ENCODE peak calls at places on chromosomes 2 and 18, in nine cellular contexts. One of them, this sample, is unnamed.
A peak's percentile ranks its signal among the peaks of the same experiment; 100 is the strongest.

GRCh38 chr2:226661789-226662545 is 137.7 kb downstream of the IRS1 start:
- DNase-seq in adrenal gland: peak; percentile 33
- DNase-seq in tibial artery: no peak
- DNase-seq in upper lobe of right lung: no peak
- DNase-seq in cardiac fibroblast: peak; percentile 98
- DNase-seq in RWPE1: peak; percentile 85
- DNase-seq in heart right ventricle: peak; percentile 55
- DNase-seq in psoas muscle: peak; percentile 80
- DNase-seq in A549: peak; percentile 86
- DNase-seq in this sample: no peak

GRCh38 chr18:48365965-48366364 is 43.2 kb downstream of the ZBTB7C start:
- DNase-seq in adrenal gland: no peak
- DNase-seq in tibial artery: no peak
- DNase-seq in upper lobe of right lung: no peak
- DNase-seq in cardiac fibroblast: no peak
- DNase-seq in RWPE1: no peak
- DNase-seq in heart right ventricle: no peak
- DNase-seq in psoas muscle: no peak
- DNase-seq in A549: no peak
- DNase-seq in this sample: no peak

GRCh38 chr2:213991454-213992108 is 419.3 kb upstream of the VWC2L start:
- DNase-seq in adrenal gland: no peak
- DNase-seq in tibial artery: no peak
- DNase-seq in upper lobe of right lung: no peak
- DNase-seq in cardiac fibroblast: peak; percentile 13
- DNase-seq in RWPE1: no peak
- DNase-seq in heart right ventricle: no peak
- DNase-seq in psoas muscle: no peak
- DNase-seq in A549: no peak
- DNase-seq in this sample: no peak

GRCh38 chr2:190596998-190597397 is 51.9 kb upstream of the NAB1 start:
- DNase-seq in adrenal gland: no peak
- DNase-seq in tibial artery: no peak
- DNase-seq in upper lobe of right lung: no peak
- DNase-seq in cardiac fibroblast: peak; percentile 77
- DNase-seq in RWPE1: no peak
- DNase-seq in heart right ventricle: peak; percentile 51
- DNase-seq in psoas muscle: peak; percentile 49
- DNase-seq in A549: no peak
- DNase-seq in this sample: no peak

GRCh38 chr2:240482141-240482540 is 46.7 kb downstream of the GPC1 start:
- DNase-seq in adrenal gland: no peak
- DNase-seq in tibial artery: peak; percentile 10
- DNase-seq in upper lobe of right lung: peak; percentile 50
- DNase-seq in cardiac fibroblast: no peak
- DNase-seq in RWPE1: no peak
- DNase-seq in heart right ventricle: no peak
- DNase-seq in psoas muscle: no peak
- DNase-seq in A549: no peak
- DNase-seq in this sample: peak; percentile 53

GRCh38 chr2:129779783-129780182 is 199.7 kb upstream of the RAB6C start:
- DNase-seq in adrenal gland: no peak
- DNase-seq in tibial artery: no peak
- DNase-seq in upper lobe of right lung: no peak
- DNase-seq in cardiac fibroblast: no peak
- DNase-seq in RWPE1: no peak
- DNase-seq in heart right ventricle: no peak
- DNase-seq in psoas muscle: no peak
- DNase-seq in A549: no peak
- DNase-seq in this sample: no peak

GRCh38 chr2:199883474-199884212 is 27.4 kb upstream of the C2orf69 start:
- DNase-seq in adrenal gland: no peak
- DNase-seq in tibial artery: no peak
- DNase-seq in upper lobe of right lung: no peak
- DNase-seq in cardiac fibroblast: no peak
- DNase-seq in RWPE1: no peak
- DNase-seq in heart right ventricle: no peak
- DNase-seq in psoas muscle: no peak
- DNase-seq in A549: no peak
- DNase-seq in this sample: no peak

GRCh38 chr18:21004721-21005120 is 106.9 kb downstream of the ROCK1 start:
- DNase-seq in adrenal gland: peak; percentile 34
- DNase-seq in tibial artery: no peak
- DNase-seq in upper lobe of right lung: no peak
- DNase-seq in cardiac fibroblast: peak; percentile 98
- DNase-seq in RWPE1: no peak
- DNase-seq in heart right ventricle: peak; percentile 45
- DNase-seq in psoas muscle: no peak
- DNase-seq in A549: peak; percentile 4
- DNase-seq in this sample: no peak

GRCh38 chr2:233712596-233713261 is at the start of gene UGT1A5:
- DNase-seq in adrenal gland: no peak
- DNase-seq in tibial artery: no peak
- DNase-seq in upper lobe of right lung: no peak
- DNase-seq in cardiac fibroblast: no peak
- DNase-seq in RWPE1: no peak
- DNase-seq in heart right ventricle: no peak
- DNase-seq in psoas muscle: no peak
- DNase-seq in A549: no peak
- DNase-seq in this sample: no peak

GRCh38 chr2:233714164-233714563 is 1.5 kb downstream of the UGT1A5 start:
- DNase-seq in adrenal gland: no peak
- DNase-seq in tibial artery: no peak
- DNase-seq in upper lobe of right lung: no peak
- DNase-seq in cardiac fibroblast: no peak
- DNase-seq in RWPE1: no peak
- DNase-seq in heart right ventricle: no peak
- DNase-seq in psoas muscle: no peak
- DNase-seq in A549: no peak
- DNase-seq in this sample: no peak

GRCh38 chr2:233713262-233713615 is 532 bp downstream of the UGT1A5 start:
- DNase-seq in adrenal gland: no peak
- DNase-seq in tibial artery: no peak
- DNase-seq in upper lobe of right lung: no peak
- DNase-seq in cardiac fibroblast: no peak
- DNase-seq in RWPE1: no peak
- DNase-seq in heart right ventricle: no peak
- DNase-seq in psoas muscle: no peak
- DNase-seq in A549: no peak
- DNase-seq in this sample: no peak

GRCh38 chr2:233708942-233709341 is 3.8 kb upstream of the UGT1A5 start:
- DNase-seq in adrenal gland: no peak
- DNase-seq in tibial artery: no peak
- DNase-seq in upper lobe of right lung: no peak
- DNase-seq in cardiac fibroblast: no peak
- DNase-seq in RWPE1: no peak
- DNase-seq in heart right ventricle: no peak
- DNase-seq in psoas muscle: no peak
- DNase-seq in A549: peak; percentile 78
- DNase-seq in this sample: no peak

GRCh38 chr2:233711312-233712008 is 1.2 kb upstream of the UGT1A5 start:
- DNase-seq in adrenal gland: peak; percentile 91
- DNase-seq in tibial artery: peak; percentile 70
- DNase-seq in upper lobe of right lung: peak; percentile 92
- DNase-seq in cardiac fibroblast: peak; percentile 80
- DNase-seq in RWPE1: peak; percentile 73
- DNase-seq in heart right ventricle: peak; percentile 71
- DNase-seq in psoas muscle: peak; percentile 75
- DNase-seq in A549: peak; percentile 90
- DNase-seq in this sample: peak; percentile 61
- TF ChIP-seq CTCF in adrenal gland: peak; percentile 84
- TF ChIP-seq CTCF in tibial artery: peak; percentile 62
- TF ChIP-seq CTCF in upper lobe of right lung: peak; percentile 83
- TF ChIP-seq CTCF in cardiac fibroblast: peak; percentile 95
- TF ChIP-seq CTCF in RWPE1: peak; percentile 88
- TF ChIP-seq CTCF in heart right ventricle: peak; percentile 76
- TF ChIP-seq CTCF in psoas muscle: peak; percentile 48
- TF ChIP-seq CTCF in A549: peak; percentile 84
- TF ChIP-seq CTCF in this sample: peak; percentile 60

GRCh38 chr2:152557273-152557879 is 159.9 kb downstream of the PRPF40A start:
- DNase-seq in adrenal gland: no peak
- DNase-seq in tibial artery: no peak
- DNase-seq in upper lobe of right lung: no peak
- DNase-seq in cardiac fibroblast: no peak
- DNase-seq in RWPE1: no peak
- DNase-seq in heart right ventricle: no peak
- DNase-seq in psoas muscle: no peak
- DNase-seq in A549: no peak
- DNase-seq in this sample: no peak

GRCh38 chr2:152552868-152553267 is 164.4 kb downstream of the PRPF40A start:
- DNase-seq in adrenal gland: no peak
- DNase-seq in tibial artery: no peak
- DNase-seq in upper lobe of right lung: no peak
- DNase-seq in cardiac fibroblast: no peak
- DNase-seq in RWPE1: no peak
- DNase-seq in heart right ventricle: no peak
- DNase-seq in psoas muscle: no peak
- DNase-seq in A549: no peak
- DNase-seq in this sample: no peak

GRCh38 chr2:152556506-152556905 is 160.8 kb downstream of the PRPF40A start:
- DNase-seq in adrenal gland: no peak
- DNase-seq in tibial artery: no peak
- DNase-seq in upper lobe of right lung: no peak
- DNase-seq in cardiac fibroblast: no peak
- DNase-seq in RWPE1: no peak
- DNase-seq in heart right ventricle: no peak
- DNase-seq in psoas muscle: no peak
- DNase-seq in A549: no peak
- DNase-seq in this sample: no peak

GRCh38 chr2:152553518-152553917 is 163.7 kb downstream of the PRPF40A start:
- DNase-seq in adrenal gland: no peak
- DNase-seq in tibial artery: no peak
- DNase-seq in upper lobe of right lung: no peak
- DNase-seq in cardiac fibroblast: no peak
- DNase-seq in RWPE1: no peak
- DNase-seq in heart right ventricle: no peak
- DNase-seq in psoas muscle: no peak
- DNase-seq in A549: no peak
- DNase-seq in this sample: no peak

GRCh38 chr2:152555048-152555447 is 162.2 kb downstream of the PRPF40A start:
- DNase-seq in adrenal gland: no peak
- DNase-seq in tibial artery: no peak
- DNase-seq in upper lobe of right lung: no peak
- DNase-seq in cardiac fibroblast: peak; percentile 28
- DNase-seq in RWPE1: no peak
- DNase-seq in heart right ventricle: no peak
- DNase-seq in psoas muscle: no peak
- DNase-seq in A549: peak; percentile 17
- DNase-seq in this sample: no peak
- TF ChIP-seq CTCF in adrenal gland: no peak
- TF ChIP-seq CTCF in tibial artery: no peak
- TF ChIP-seq CTCF in upper lobe of right lung: peak; percentile 14
- TF ChIP-seq CTCF in cardiac fibroblast: peak; percentile 39
- TF ChIP-seq CTCF in RWPE1: no peak
- TF ChIP-seq CTCF in heart right ventricle: no peak
- TF ChIP-seq CTCF in psoas muscle: no peak
- TF ChIP-seq CTCF in A549: peak; percentile 46
- TF ChIP-seq CTCF in this sample: peak; percentile 12

DNA sequence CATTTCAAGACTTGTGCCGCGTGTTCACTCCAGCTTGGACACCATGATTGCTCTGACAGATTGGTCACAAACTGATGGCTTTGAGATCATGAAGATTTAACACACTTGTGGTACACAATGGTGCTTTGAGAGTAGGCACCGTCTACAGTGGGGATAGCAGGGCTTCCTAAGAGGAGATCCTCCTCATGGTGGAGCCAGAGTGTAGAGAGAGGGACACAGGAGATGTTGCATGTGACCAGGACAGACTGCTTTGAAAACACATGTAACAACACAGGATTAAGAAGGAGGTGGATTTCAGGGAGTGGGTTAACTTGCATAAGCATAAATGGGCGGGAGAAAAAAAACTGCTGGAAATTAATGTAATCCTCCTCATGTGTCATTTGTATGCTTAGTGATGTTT is 95.7 kb upstream of the LINC00305 start:
- DNase-seq in adrenal gland: no peak
- DNase-seq in tibial artery: no peak
- DNase-seq in upper lobe of right lung: no peak
- DNase-seq in cardiac fibroblast: no peak
- DNase-seq in RWPE1: no peak
- DNase-seq in heart right ventricle: peak; percentile 13
- DNase-seq in psoas muscle: no peak
- DNase-seq in A549: peak; percentile 3
- DNase-seq in this sample: no peak
- TF ChIP-seq CTCF in adrenal gland: no peak
- TF ChIP-seq CTCF in tibial artery: no peak
- TF ChIP-seq CTCF in upper lobe of right lung: no peak
- TF ChIP-seq CTCF in cardiac fibroblast: no peak
- TF ChIP-seq CTCF in RWPE1: no peak
- TF ChIP-seq CTCF in heart right ventricle: peak; percentile 29
- TF ChIP-seq CTCF in psoas muscle: no peak
- TF ChIP-seq CTCF in A549: no peak
- TF ChIP-seq CTCF in this sample: peak; percentile 29

DNA sequence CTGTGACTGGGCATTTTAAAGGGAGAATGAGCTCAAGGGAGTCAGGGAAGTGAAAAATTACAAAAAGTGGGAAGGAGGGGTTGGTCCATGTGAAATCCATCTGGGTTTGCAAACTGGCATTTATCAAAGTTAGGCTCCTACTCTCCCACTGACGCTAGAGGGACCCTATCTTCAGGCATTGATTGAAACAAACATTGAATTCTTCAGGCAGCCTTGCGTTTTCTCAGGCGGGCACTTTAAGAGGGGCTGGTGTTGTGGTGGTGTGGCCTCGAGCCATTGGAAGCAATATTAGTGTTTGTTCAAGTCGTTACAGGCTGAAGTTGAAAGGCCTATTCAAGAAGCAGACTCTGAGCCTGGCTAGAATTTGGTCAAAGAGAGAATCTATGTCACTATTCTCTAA is 36.6 kb downstream of the STON1 start:
- DNase-seq in adrenal gland: no peak
- DNase-seq in tibial artery: no peak
- DNase-seq in upper lobe of right lung: no peak
- DNase-seq in cardiac fibroblast: peak; percentile 22
- DNase-seq in RWPE1: no peak
- DNase-seq in heart right ventricle: no peak
- DNase-seq in psoas muscle: no peak
- DNase-seq in A549: peak; percentile 47
- DNase-seq in this sample: no peak
- TF ChIP-seq CTCF in adrenal gland: no peak
- TF ChIP-seq CTCF in tibial artery: no peak
- TF ChIP-seq CTCF in upper lobe of right lung: peak; percentile 29
- TF ChIP-seq CTCF in cardiac fibroblast: peak; percentile 36
- TF ChIP-seq CTCF in RWPE1: no peak
- TF ChIP-seq CTCF in heart right ventricle: peak; percentile 13
- TF ChIP-seq CTCF in psoas muscle: no peak
- TF ChIP-seq CTCF in A549: peak; percentile 36
- TF ChIP-seq CTCF in this sample: no peak

DNA sequence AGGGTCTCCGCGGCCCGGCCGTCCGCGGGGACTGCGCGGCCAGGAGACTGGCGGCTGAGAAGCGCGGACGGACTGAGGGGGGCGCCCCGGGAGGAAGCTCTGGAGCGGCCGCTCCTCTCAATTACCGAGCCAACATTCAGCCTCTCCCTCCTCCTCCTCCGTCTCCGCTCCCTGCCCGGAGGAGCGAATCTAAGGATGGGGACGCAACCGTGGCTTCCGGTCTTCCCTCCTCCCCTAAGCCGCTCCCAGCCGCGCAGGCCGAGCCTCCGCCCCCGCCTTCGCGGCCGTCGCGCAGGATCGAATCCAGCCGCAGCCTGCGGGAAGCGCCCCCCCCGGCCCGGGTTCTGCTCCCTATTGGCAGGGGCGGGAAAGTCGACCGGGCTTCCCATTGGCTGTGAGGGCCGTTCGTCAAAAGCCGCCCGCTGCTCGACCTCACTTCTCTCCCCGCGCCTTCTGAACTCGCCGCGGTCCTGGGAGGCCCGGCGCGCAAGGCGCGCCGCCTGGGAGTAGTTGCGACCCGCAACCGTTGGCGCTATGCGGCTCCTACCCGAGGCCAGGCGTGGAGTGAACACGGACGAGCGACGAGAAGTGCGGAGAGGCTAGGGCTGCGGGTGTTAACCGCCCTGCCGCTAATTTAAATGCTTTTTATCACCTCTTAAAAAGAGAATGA is at the start of gene HNRNPLL:
- DNase-seq in adrenal gland: peak; percentile 98
- DNase-seq in tibial artery: peak; percentile 96
- DNase-seq in upper lobe of right lung: peak; percentile 99
- DNase-seq in cardiac fibroblast: peak; percentile 98
- DNase-seq in RWPE1: peak; percentile 99
- DNase-seq in heart right ventricle: peak; percentile 99
- DNase-seq in psoas muscle: peak; percentile 99
- DNase-seq in A549: peak; percentile 99
- DNase-seq in this sample: peak; percentile 98
- TF ChIP-seq CTCF in adrenal gland: no peak
- TF ChIP-seq CTCF in tibial artery: no peak
- TF ChIP-seq CTCF in upper lobe of right lung: no peak
- TF ChIP-seq CTCF in cardiac fibroblast: no peak
- TF ChIP-seq CTCF in RWPE1: no peak
- TF ChIP-seq CTCF in heart right ventricle: no peak
- TF ChIP-seq CTCF in psoas muscle: no peak
- TF ChIP-seq CTCF in A549: no peak
- TF ChIP-seq CTCF in this sample: no peak